ENCODE peak calls at places on chromosomes 7 and 10, in four cellular contexts. L is bronchial epithelial cell, U is neural progenitor cell, E is C1 segment of cervical spinal cord. D is an unnamed sample.

GRCh38 chr10:124532106-124532641 is 70.6 kb downstream of the LHPP start:
- DNase-seq in L (peak; percentile 59), U (peak; percentile 69), E (no peak), D (peak; percentile 93)

GRCh38 chr7:102434039-102434481 is 685 bp downstream of the ORAI2 start:
- DNase-seq in L (no peak), U (no peak), E (peak; percentile 30), D (peak; percentile 58)

GRCh38 chr10:76711374-76711997 is 926.1 kb downstream of the KCNMA1 start:
- DNase-seq in L (no peak), U (peak; percentile 3), E (peak; percentile 5), D (peak; percentile 82)

GRCh38 chr10:27746364-27747095 is 911 bp upstream of the MKX start:
- DNase-seq in L (no peak), U (peak; percentile 32), E (no peak), D (peak; percentile 63)

GRCh38 chr7:98394377-98394836 is 6.5 kb downstream of the BAIAP2L1 start:
- DNase-seq in L (peak; percentile 85), U (no peak), E (no peak), D (no peak)

GRCh38 chr7:127586346-127586745 is 950 bp upstream of the GCC1 start:
- DNase-seq in L (peak; percentile 60), U (no peak), E (no peak), D (no peak)

GRCh38 chr7:101370836-101371235 is 8.2 kb downstream of the COL26A1 start:
- DNase-seq in L (no peak), U (no peak), E (no peak), D (no peak)

GRCh38 chr7:51647931-51648351 is 331.3 kb upstream of the COBL start:
- DNase-seq in L (peak; percentile 54), U (peak; percentile 54), E (peak; percentile 11), D (peak; percentile 62)

GRCh38 chr7:123401295-123401694 is 133.1 kb downstream of the IQUB start:
- DNase-seq in L (peak; percentile 16), U (no peak), E (no peak), D (no peak)

GRCh38 chr7:101308245-101309085 is 13.1 kb downstream of the IFT22 start:
- DNase-seq in L (peak; percentile 64), U (peak; percentile 74), E (no peak), D (peak; percentile 94)

GRCh38 chr10:80320377-80320776 is 30.9 kb upstream of the MAT1A start:
- DNase-seq in L (peak; percentile 19), U (no peak), E (no peak), D (no peak)

GRCh38 chr7:30975257-30975899 is 11.6 kb downstream of the GHRHR start:
- DNase-seq in L (no peak), U (no peak), E (no peak), D (peak; percentile 39)

GRCh38 chr7:74483402-74484336 is 30.0 kb downstream of the GTF2IRD1 start:
- DNase-seq in L (peak; percentile 69), U (no peak), E (no peak), D (no peak)

GRCh38 chr7:144629598-144629997 is 206.3 kb downstream of the TPK1 start:
- DNase-seq in L (no peak), U (no peak), E (no peak), D (no peak)

D was measured in endodermal cell.